ENCODE peak calls at places on chromosomes 5 and 9, in nine cellular contexts. T, I, H, R, W, Y, D, L and M are unnamed samples.

GRCh38 chr9:112526973-112527372 is 40.3 kb downstream of the KIAA1958 start:
- DNase-seq in Y (no peak), R (no peak), L (no peak), W (no peak), I (no peak), T (no peak), H (no peak), D (no peak), M (no peak)

GRCh38 chr5:83947763-83948162 is 227.1 kb upstream of the HAPLN1 start:
- DNase-seq in I (no peak), D (no peak), T (no peak), R (no peak), W (no peak), L (no peak), H (no peak), Y (no peak), M (no peak)

GRCh38 chr9:32775283-32775682 is 8.1 kb upstream of the TMEM215 start:
- DNase-seq in Y (no peak), R (no peak), D (no peak), I (no peak), W (no peak), H (no peak), T (no peak), L (no peak), M (no peak)

GRCh38 chr5:81949479-81949878 is 22.3 kb upstream of the ATG10 start:
- DNase-seq in D (no peak), H (no peak), L (no peak), Y (no peak), W (no peak), T (no peak), I (no peak), R (no peak), M (no peak)

GRCh38 chr9:109745335-109746283 is 34.4 kb upstream of the PALM2AKAP2 start:
- DNase-seq in H (peak), T (peak), I (no peak), L (no peak), Y (no peak), W (no peak), R (no peak), D (no peak), M (no peak)

GRCh38 chr5:123696948-123697347 is 185.0 kb downstream of the CSNK1G3 start:
- DNase-seq in D (peak), Y (no peak), W (no peak), L (no peak), I (no peak), R (no peak), T (peak), H (peak), M (peak)

GRCh38 chr9:32844259-32844658 is 60.9 kb downstream of the TMEM215 start:
- DNase-seq in I (no peak), D (no peak), Y (no peak), T (no peak), L (no peak), H (no peak), R (no peak), W (no peak), M (no peak)

GRCh38 chr9:135294826-135295225 is 184.8 kb upstream of the PPP1R26 start:
- DNase-seq in L (no peak), Y (no peak), D (no peak), T (no peak), H (no peak), I (no peak), R (no peak), W (no peak), M (no peak)

GRCh38 chr5:56507348-56507930 is 274.3 kb upstream of the ANKRD55 start:
- DNase-seq in R (no peak), W (no peak), L (no peak), H (no peak), T (no peak), D (no peak), Y (no peak), I (no peak), M (no peak)

GRCh38 chr5:154779105-154779504 is 23.9 kb downstream of the LARP1 start:
- DNase-seq in T (no peak), D (peak), I (no peak), Y (peak), L (no peak), R (peak), W (no peak), H (peak), M (no peak)

GRCh38 chr5:55699041-55699688 is 13.0 kb downstream of the SLC38A9 start:
- DNase-seq in T (no peak), W (no peak), L (no peak), Y (no peak), D (no peak), H (no peak), I (no peak), R (no peak), M (no peak)

GRCh38 chr5:154206291-154206690 is 15.8 kb downstream of the GALNT10 start:
- DNase-seq in Y (no peak), R (no peak), W (no peak), T (no peak), L (no peak), I (no peak), D (no peak), H (no peak), M (no peak)

GRCh38 chr9:4138180-4138579 is 161.7 kb downstream of the GLIS3 start:
- DNase-seq in Y (no peak), D (no peak), H (no peak), I (peak), W (no peak), R (no peak), L (no peak), T (no peak), M (no peak)

GRCh38 chr9:100577776-100578448 is at the start of gene CAVIN4:
- DNase-seq in L (no peak), T (no peak), W (no peak), H (peak), Y (no peak), I (no peak), R (no peak), D (peak), M (no peak)

GRCh38 chr9:131552030-131552429 is 6.7 kb downstream of the PRRT1B start:
- DNase-seq in D (no peak), R (no peak), H (no peak), I (no peak), W (no peak), L (no peak), T (no peak), Y (no peak), M (no peak)

GRCh38 chr5:154714271-154714986 is 40.7 kb upstream of the LARP1 start:
- DNase-seq in R (no peak), L (no peak), D (peak), T (no peak), Y (no peak), W (no peak), I (peak), H (peak), M (peak)

GRCh38 chr9:27673626-27674025 is 100.3 kb upstream of the C9orf72 start:
- DNase-seq in R (no peak), H (no peak), I (no peak), Y (no peak), W (no peak), L (no peak), T (no peak), D (no peak), M (no peak)

GRCh38 chr5:94691947-94692346 is 73.5 kb downstream of the SLF1 start:
- DNase-seq in D (peak), W (no peak), R (no peak), Y (no peak), H (peak), T (peak), I (no peak), L (no peak), M (no peak)